ENCODE peak calls at places on chromosome 20, in seven cellular contexts. One of them, this sample, is unnamed.

GRCh38 chr20:8330785-8331699 is 199.0 kb downstream of the PLCB1 start:
- DNase-seq in IMR-90: no peak
- DNase-seq in H9: no peak
- DNase-seq in mesenchymal stem cell: no peak
- DNase-seq in neuronal stem cell: no peak
- DNase-seq in H1: no peak
- DNase-seq in trophoblast cell: no peak
- DNase-seq in this sample: no peak

GRCh38 chr20:10263385-10264165 is 44.9 kb downstream of the SNAP25 start:
- DNase-seq in IMR-90: peak; percentile 4
- DNase-seq in H9: no peak
- DNase-seq in mesenchymal stem cell: peak; percentile 57
- DNase-seq in neuronal stem cell: no peak
- DNase-seq in H1: no peak
- DNase-seq in trophoblast cell: no peak
- DNase-seq in this sample: no peak

GRCh38 chr20:10504893-10505292 is 69.8 kb downstream of the SLX4IP start:
- DNase-seq in IMR-90: peak; percentile 21
- DNase-seq in H9: no peak
- DNase-seq in mesenchymal stem cell: peak; percentile 83
- DNase-seq in neuronal stem cell: no peak
- DNase-seq in H1: no peak
- DNase-seq in trophoblast cell: no peak
- DNase-seq in this sample: no peak

GRCh38 chr20:51508158-51508557 is 34.4 kb downstream of the NFATC2 start:
- DNase-seq in IMR-90: no peak
- DNase-seq in H9: no peak
- DNase-seq in mesenchymal stem cell: no peak
- DNase-seq in neuronal stem cell: no peak
- DNase-seq in H1: no peak
- DNase-seq in trophoblast cell: no peak
- DNase-seq in this sample: no peak

GRCh38 chr20:59955131-59955796 is 3.0 kb upstream of the CDH26 start:
- DNase-seq in IMR-90: no peak
- DNase-seq in H9: no peak
- DNase-seq in mesenchymal stem cell: peak; percentile 27
- DNase-seq in neuronal stem cell: no peak
- DNase-seq in H1: no peak
- DNase-seq in trophoblast cell: no peak
- DNase-seq in this sample: peak; percentile 70

GRCh38 chr20:49110767-49111694 is 64.9 kb downstream of the CSE1L start:
- DNase-seq in IMR-90: no peak
- DNase-seq in H9: no peak
- DNase-seq in mesenchymal stem cell: no peak
- DNase-seq in neuronal stem cell: no peak
- DNase-seq in H1: no peak
- DNase-seq in trophoblast cell: no peak
- DNase-seq in this sample: no peak

GRCh38 chr20:19809487-19809886 is 51.4 kb downstream of the RIN2 start:
- DNase-seq in IMR-90: no peak
- DNase-seq in H9: no peak
- DNase-seq in mesenchymal stem cell: no peak
- DNase-seq in neuronal stem cell: no peak
- DNase-seq in H1: no peak
- DNase-seq in trophoblast cell: no peak
- DNase-seq in this sample: no peak

GRCh38 chr20:53839423-53840176 is 230.8 kb downstream of the BCAS1 start:
- DNase-seq in IMR-90: no peak
- DNase-seq in H9: no peak
- DNase-seq in mesenchymal stem cell: no peak
- DNase-seq in neuronal stem cell: no peak
- DNase-seq in H1: no peak
- DNase-seq in trophoblast cell: peak; percentile 33
- DNase-seq in this sample: no peak

GRCh38 chr20:43537921-43538854 is 20.6 kb upstream of the SGK2 start:
- DNase-seq in IMR-90: peak; percentile 60
- DNase-seq in H9: peak; percentile 68
- DNase-seq in mesenchymal stem cell: peak; percentile 66
- DNase-seq in neuronal stem cell: peak; percentile 41
- DNase-seq in H1: peak; percentile 86
- DNase-seq in trophoblast cell: peak; percentile 48
- DNase-seq in this sample: peak; percentile 60

GRCh38 chr20:19583532-19584175 is 174.4 kb upstream of the RIN2 start:
- DNase-seq in IMR-90: peak; percentile 5
- DNase-seq in H9: peak; percentile 91
- DNase-seq in mesenchymal stem cell: peak; percentile 21
- DNase-seq in neuronal stem cell: peak; percentile 82
- DNase-seq in H1: peak; percentile 96
- DNase-seq in trophoblast cell: peak; percentile 89
- DNase-seq in this sample: peak; percentile 86

GRCh38 chr20:1619861-1620444 is at the start of gene SIRPB1:
- DNase-seq in IMR-90: peak; percentile 0
- DNase-seq in H9: no peak
- DNase-seq in mesenchymal stem cell: no peak
- DNase-seq in neuronal stem cell: no peak
- DNase-seq in H1: no peak
- DNase-seq in trophoblast cell: no peak
- DNase-seq in this sample: no peak

GRCh38 chr20:7195704-7196103 is 428.2 kb downstream of the BMP2 start:
- DNase-seq in IMR-90: no peak
- DNase-seq in H9: no peak
- DNase-seq in mesenchymal stem cell: peak; percentile 8
- DNase-seq in neuronal stem cell: no peak
- DNase-seq in H1: no peak
- DNase-seq in trophoblast cell: no peak
- DNase-seq in this sample: peak; percentile 10

GRCh38 chr20:52926505-52926904 is 45.7 kb upstream of the TSHZ2 start:
- DNase-seq in IMR-90: no peak
- DNase-seq in H9: no peak
- DNase-seq in mesenchymal stem cell: no peak
- DNase-seq in neuronal stem cell: no peak
- DNase-seq in H1: no peak
- DNase-seq in trophoblast cell: no peak
- DNase-seq in this sample: no peak

GRCh38 chr20:54475334-54476287 is at the start of gene DOK5:
- DNase-seq in IMR-90: peak; percentile 12
- DNase-seq in H9: peak; percentile 64
- DNase-seq in mesenchymal stem cell: no peak
- DNase-seq in neuronal stem cell: no peak
- DNase-seq in H1: peak; percentile 80
- DNase-seq in trophoblast cell: no peak
- DNase-seq in this sample: peak; percentile 71

GRCh38 chr20:53569606-53570307 is 23.9 kb downstream of the ZNF217 start:
- DNase-seq in IMR-90: no peak
- DNase-seq in H9: peak; percentile 4
- DNase-seq in mesenchymal stem cell: no peak
- DNase-seq in neuronal stem cell: no peak
- DNase-seq in H1: no peak
- DNase-seq in trophoblast cell: no peak
- DNase-seq in this sample: no peak

GRCh38 chr20:25129908-25130307 is 48.0 kb upstream of the VSX1 start:
- DNase-seq in IMR-90: no peak
- DNase-seq in H9: no peak
- DNase-seq in mesenchymal stem cell: no peak
- DNase-seq in neuronal stem cell: no peak
- DNase-seq in H1: no peak
- DNase-seq in trophoblast cell: no peak
- DNase-seq in this sample: no peak
- H3K18ac ChIP-seq in IMR-90: no peak overlapping the region
- H3K18ac ChIP-seq in H9: no peak overlapping the region
- H3K18ac ChIP-seq in mesenchymal stem cell: no peak overlapping the region
- H3K18ac ChIP-seq in neuronal stem cell: no peak overlapping the region
- H3K18ac ChIP-seq in H1: no peak overlapping the region
- H3K18ac ChIP-seq in trophoblast cell: no peak overlapping the region
- H3K18ac ChIP-seq in this sample: no peak overlapping the region

GRCh38 chr20:3409417-3409816 is 1.9 kb upstream of the DNAAF9 start:
- DNase-seq in IMR-90: no peak
- DNase-seq in H9: no peak
- DNase-seq in mesenchymal stem cell: no peak
- DNase-seq in neuronal stem cell: no peak
- DNase-seq in H1: no peak
- DNase-seq in trophoblast cell: no peak
- DNase-seq in this sample: no peak
- H3K18ac ChIP-seq in IMR-90: no peak overlapping the region
- H3K18ac ChIP-seq in H9: no peak overlapping the region
- H3K18ac ChIP-seq in mesenchymal stem cell: no peak overlapping the region
- H3K18ac ChIP-seq in neuronal stem cell: no peak overlapping the region
- H3K18ac ChIP-seq in H1: no peak overlapping the region
- H3K18ac ChIP-seq in trophoblast cell: no peak overlapping the region
- H3K18ac ChIP-seq in this sample: no peak overlapping the region

GRCh38 chr20:46171476-46171875 is 53.4 kb downstream of the CD40 start:
- DNase-seq in IMR-90: no peak
- DNase-seq in H9: no peak
- DNase-seq in mesenchymal stem cell: no peak
- DNase-seq in neuronal stem cell: no peak
- DNase-seq in H1: no peak
- DNase-seq in trophoblast cell: no peak
- DNase-seq in this sample: no peak

GRCh38 chr20:46167080-46167479 is 49.0 kb downstream of the CD40 start:
- DNase-seq in IMR-90: no peak
- DNase-seq in H9: no peak
- DNase-seq in mesenchymal stem cell: no peak
- DNase-seq in neuronal stem cell: no peak
- DNase-seq in H1: no peak
- DNase-seq in trophoblast cell: no peak
- DNase-seq in this sample: no peak

GRCh38 chr20:46171909-46172308 is 53.8 kb downstream of the CD40 start:
- DNase-seq in IMR-90: no peak
- DNase-seq in H9: no peak
- DNase-seq in mesenchymal stem cell: no peak
- DNase-seq in neuronal stem cell: no peak
- DNase-seq in H1: no peak
- DNase-seq in trophoblast cell: no peak
- DNase-seq in this sample: no peak

GRCh38 chr20:46169245-46170171 is 51.4 kb downstream of the CD40 start:
- DNase-seq in IMR-90: no peak
- DNase-seq in H9: no peak
- DNase-seq in mesenchymal stem cell: no peak
- DNase-seq in neuronal stem cell: no peak
- DNase-seq in H1: no peak
- DNase-seq in trophoblast cell: no peak
- DNase-seq in this sample: no peak

GRCh38 chr20:46168438-46168837 is 50.3 kb downstream of the CD40 start:
- DNase-seq in IMR-90: no peak
- DNase-seq in H9: no peak
- DNase-seq in mesenchymal stem cell: no peak
- DNase-seq in neuronal stem cell: no peak
- DNase-seq in H1: no peak
- DNase-seq in trophoblast cell: no peak
- DNase-seq in this sample: no peak
- H3K18ac ChIP-seq in IMR-90: no peak overlapping the region
- H3K18ac ChIP-seq in H9: no peak overlapping the region
- H3K18ac ChIP-seq in mesenchymal stem cell: no peak overlapping the region
- H3K18ac ChIP-seq in neuronal stem cell: no peak overlapping the region
- H3K18ac ChIP-seq in H1: no peak overlapping the region
- H3K18ac ChIP-seq in trophoblast cell: no peak overlapping the region
- H3K18ac ChIP-seq in this sample: no peak overlapping the region

DNA sequence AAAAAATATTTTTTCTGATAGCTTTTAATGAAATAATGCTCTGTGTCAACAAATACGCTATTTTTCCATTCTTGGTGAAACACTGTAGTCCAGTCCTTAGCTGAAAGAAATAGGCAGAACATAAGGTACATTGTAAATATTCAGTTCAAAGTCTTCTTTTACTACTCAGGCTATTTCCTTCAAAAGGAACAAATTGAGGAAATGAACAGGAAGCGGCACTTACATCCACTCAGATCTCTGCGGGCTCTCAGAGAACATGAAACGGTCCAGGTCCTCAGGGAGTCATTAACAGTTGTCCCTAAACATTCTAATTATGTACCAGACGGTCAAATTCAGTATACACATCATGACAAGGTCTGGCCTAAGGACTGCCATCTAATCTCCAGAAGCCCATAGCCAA is 212.6 kb downstream of the KIF16B start:
- DNase-seq in IMR-90: no peak
- DNase-seq in H9: no peak
- DNase-seq in mesenchymal stem cell: no peak
- DNase-seq in neuronal stem cell: no peak
- DNase-seq in H1: no peak
- DNase-seq in trophoblast cell: no peak
- DNase-seq in this sample: no peak
- H3K18ac ChIP-seq in IMR-90: no peak overlapping the region
- H3K18ac ChIP-seq in H9: no peak overlapping the region
- H3K18ac ChIP-seq in mesenchymal stem cell: no peak overlapping the region
- H3K18ac ChIP-seq in neuronal stem cell: no peak overlapping the region
- H3K18ac ChIP-seq in H1: no peak overlapping the region
- H3K18ac ChIP-seq in trophoblast cell: no peak overlapping the region
- H3K18ac ChIP-seq in this sample: no peak overlapping the region

DNA sequence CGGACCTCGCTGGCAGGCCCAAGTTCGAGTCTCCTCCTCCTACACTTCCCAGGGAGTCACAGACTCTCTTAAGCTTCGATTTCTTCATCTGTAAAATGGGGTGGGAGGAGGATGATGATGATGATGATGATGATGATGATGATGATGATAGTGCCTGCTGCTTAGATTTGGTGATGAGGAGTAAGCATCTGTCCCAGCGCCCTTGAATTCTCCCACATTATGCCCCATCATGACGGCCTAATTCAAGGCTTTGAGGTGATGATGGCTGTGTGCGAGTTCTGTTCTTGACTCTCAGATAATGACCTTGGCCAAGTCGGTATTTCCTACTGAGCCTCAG is 487 bp upstream of the KIAA1755 start:
- DNase-seq in IMR-90: no peak
- DNase-seq in H9: no peak
- DNase-seq in mesenchymal stem cell: no peak
- DNase-seq in neuronal stem cell: no peak
- DNase-seq in H1: no peak
- DNase-seq in trophoblast cell: no peak
- DNase-seq in this sample: no peak
- H3K18ac ChIP-seq in IMR-90: peak overlapping the region; percentile 54
- H3K18ac ChIP-seq in H9: no peak overlapping the region
- H3K18ac ChIP-seq in mesenchymal stem cell: no peak overlapping the region
- H3K18ac ChIP-seq in neuronal stem cell: peak overlapping the region; percentile 69
- H3K18ac ChIP-seq in H1: no peak overlapping the region
- H3K18ac ChIP-seq in trophoblast cell: no peak overlapping the region
- H3K18ac ChIP-seq in this sample: no peak overlapping the region

This sample was measured in mesendoderm.